ENCODE peak calls at places on chromosomes 2 and 18, in five cellular contexts. X is H1, C is RWPE1, G is IMR-90, S is AG10803. D is an unnamed sample.

GRCh38 chr18:55999641-56000040 is 411.6 kb upstream of the TCF4 start:
- DNase-seq in X (no peak), C (no peak), G (no peak), S (peak), D (no peak)

GRCh38 chr2:55014962-55015939 is 35.0 kb downstream of the RTN4 start:
- DNase-seq in X (no peak), C (peak), G (peak), S (peak), D (no peak)

GRCh38 chr18:36337679-36338419 is 40.3 kb downstream of the FHOD3 start:
- DNase-seq in X (no peak), C (no peak), G (no peak), S (no peak), D (no peak)

GRCh38 chr18:75116809-75117208 is 92.1 kb downstream of the PTGR3 start:
- DNase-seq in X (peak), C (no peak), G (no peak), S (no peak), D (no peak)

GRCh38 chr2:228642861-228643260 is 461.4 kb upstream of the SPHKAP start:
- DNase-seq in X (no peak), C (no peak), G (no peak), S (no peak), D (no peak)

GRCh38 chr18:52554180-52554579 is 214.2 kb downstream of the DCC start:
- DNase-seq in X (no peak), C (no peak), G (no peak), S (no peak), D (no peak)

GRCh38 chr2:25314514-25315315 is 27.0 kb downstream of the DNMT3A start:
- DNase-seq in X (peak), C (no peak), G (peak), S (no peak), D (no peak)

GRCh38 chr2:103135679-103136078 is 373.8 kb downstream of the TMEM182 start:
- DNase-seq in X (no peak), C (no peak), G (no peak), S (no peak), D (no peak)

GRCh38 chr18:28684746-28685145 is 507.8 kb upstream of the CDH2 start:
- DNase-seq in X (no peak), C (no peak), G (no peak), S (peak), D (no peak)

GRCh38 chr18:23231340-23232021 is 96.2 kb downstream of the CABLES1 start:
- DNase-seq in X (no peak), C (peak), G (peak), S (peak), D (no peak)

GRCh38 chr2:187509667-187510417 is 44.4 kb downstream of the TFPI start:
- DNase-seq in X (no peak), C (no peak), G (no peak), S (no peak), D (no peak)

GRCh38 chr2:96083064-96083889 is 33.1 kb downstream of the ADRA2B start:
- DNase-seq in X (peak), C (no peak), G (no peak), S (no peak), D (no peak)

GRCh38 chr2:88190808-88191721 is 20.9 kb downstream of the THNSL2 start:
- DNase-seq in X (peak), C (peak), G (peak), S (peak), D (peak)

GRCh38 chr2:229313591-229313990 is 42.5 kb upstream of the PID1 start:
- DNase-seq in X (no peak), C (peak), G (peak), S (peak), D (no peak)

GRCh38 chr2:108905176-108905575 is 83.8 kb downstream of the EDAR start:
- DNase-seq in X (no peak), C (no peak), G (no peak), S (no peak), D (no peak)

GRCh38 chr2:235088608-235089020 is 136.8 kb downstream of the SH3BP4 start:
- DNase-seq in X (no peak), C (no peak), G (no peak), S (peak), D (no peak)

GRCh38 chr2:112692496-112692911 is 28.3 kb upstream of the NT5DC4 start:
- DNase-seq in X (peak), C (peak), G (peak), S (peak), D (no peak)

GRCh38 chr2:128745946-128746345 is 427.3 kb upstream of the HS6ST1 start:
- DNase-seq in X (no peak), C (no peak), G (no peak), S (no peak), D (no peak)

GRCh38 chr2:74845217-74845751 is 11.4 kb downstream of the HK2 start:
- DNase-seq in X (peak), C (peak), G (peak), S (peak), D (no peak)

GRCh38 chr2:207148025-207148424 is 17.7 kb downstream of the KLF7 start:
- DNase-seq in X (no peak), C (no peak), G (peak), S (peak), D (no peak)

GRCh38 chr2:233115761-233116160 is 55.6 kb downstream of the INPP5D start:
- DNase-seq in X (no peak), C (no peak), G (no peak), S (no peak), D (no peak)

GRCh38 chr2:151251012-151251411 is 10.7 kb downstream of the RBM43 start:
- DNase-seq in X (no peak), C (no peak), G (peak), S (peak), D (no peak)

GRCh38 chr2:8584174-8585066 is 97.4 kb upstream of the ID2 start:
- DNase-seq in X (no peak), C (no peak), G (no peak), S (no peak), D (no peak)

GRCh38 chr2:75403991-75404428 is 156.7 kb downstream of the EVA1A start:
- DNase-seq in X (no peak), C (peak), G (peak), S (peak), D (no peak)

GRCh38 chr2:85269959-85270358 is 57.8 kb downstream of the TGOLN2 start:
- DNase-seq in X (no peak), C (no peak), G (peak), S (no peak), D (no peak)

GRCh38 chr2:201786471-201786870 is 5.7 kb upstream of the ALS2 start:
- DNase-seq in X (no peak), C (no peak), G (peak), S (peak), D (no peak)

GRCh38 chr18:60471652-60472051 is 99.1 kb upstream of the MC4R start:
- DNase-seq in X (no peak), C (no peak), G (no peak), S (peak), D (no peak)

GRCh38 chr2:225456619-225457260 is 57.2 kb downstream of the NYAP2 start:
- DNase-seq in X (no peak), C (no peak), G (no peak), S (no peak), D (no peak)

GRCh38 chr2:145751634-145752033 is 1231.7 kb upstream of the ZEB2 start:
- DNase-seq in X (no peak), C (no peak), G (peak), S (peak), D (no peak)

GRCh38 chr2:120442923-120443571 is 97.1 kb downstream of the INHBB start:
- DNase-seq in X (peak), C (no peak), G (no peak), S (no peak), D (no peak)

GRCh38 chr2:217899231-217900009 is 103.4 kb downstream of the TNS1 start:
- DNase-seq in X (peak), C (peak), G (peak), S (peak), D (no peak)

GRCh38 chr2:185608799-185609198 is 129.8 kb upstream of the FSIP2 start:
- DNase-seq in X (no peak), C (peak), G (no peak), S (no peak), D (no peak)

GRCh38 chr2:44267269-44268258 is 7.7 kb upstream of the SLC3A1 start:
- DNase-seq in X (no peak), C (no peak), G (no peak), S (peak), D (no peak)

GRCh38 chr18:58335223-58335622 is 291.2 kb downstream of the NEDD4L start:
- DNase-seq in X (no peak), C (no peak), G (no peak), S (no peak), D (no peak)

GRCh38 chr2:133843091-133843490 is 274.8 kb upstream of the NCKAP5 start:
- DNase-seq in X (no peak), C (no peak), G (peak), S (peak), D (no peak)

GRCh38 chr2:27021253-27021801 is 11.4 kb upstream of the TMEM214 start:
- DNase-seq in X (no peak), C (no peak), G (no peak), S (peak), D (no peak)

GRCh38 chr2:121790276-121790956 is 35.0 kb downstream of the TSN start:
- DNase-seq in X (no peak), C (peak), G (peak), S (peak), D (no peak)

GRCh38 chr2:174013310-174013751 is 48.2 kb upstream of the SP3 start:
- DNase-seq in X (no peak), C (no peak), G (no peak), S (peak), D (no peak)

GRCh38 chr2:16281451-16282330 is 341.3 kb downstream of the MYCN start:
- DNase-seq in X (peak), C (peak), G (no peak), S (no peak), D (peak)
- TF ChIP-seq CTCF in X (peak), C (no peak), G (no peak), S (no peak), D (peak)

DNA sequence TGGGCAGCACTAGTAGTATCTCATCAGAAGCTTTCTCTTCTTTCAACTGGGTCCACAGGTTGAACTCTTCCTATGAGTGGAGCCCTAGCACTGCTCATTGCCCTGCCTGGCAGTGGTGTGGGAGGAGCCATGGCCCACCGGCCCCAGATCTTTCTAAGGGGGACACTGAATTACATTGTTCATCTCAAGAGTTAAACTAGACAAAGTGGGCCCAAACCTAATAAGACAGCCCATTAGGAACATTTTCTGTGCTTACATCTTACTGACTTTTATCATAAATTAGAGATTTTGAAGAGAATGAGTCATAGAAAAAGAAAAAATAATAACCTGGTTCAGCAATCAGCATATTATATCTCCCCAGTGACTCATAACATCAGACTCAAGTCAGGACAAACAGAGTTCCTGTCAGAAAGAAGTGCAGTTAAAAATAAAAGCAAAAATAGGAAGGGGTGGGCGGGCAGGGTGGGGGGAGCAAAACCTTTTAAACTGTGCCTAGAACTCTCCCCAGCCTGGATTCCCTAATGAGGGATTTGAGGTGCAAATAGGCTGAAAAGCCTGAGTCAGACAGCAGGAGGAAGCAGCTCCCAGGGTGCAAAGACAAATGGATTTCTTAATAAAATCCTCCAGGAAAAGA is 161.6 kb upstream of the TRIB2 start:
- DNase-seq in X (no peak), C (peak), G (peak), S (peak), D (no peak)
- TF ChIP-seq CTCF in X (no peak), C (no peak), G (no peak), S (peak), D (no peak)

GRCh38 chr18:8480506-8481328 is 128.5 kb upstream of the RAB12 start:
- DNase-seq in X (no peak), C (peak), G (peak), S (peak), D (peak)
- TF ChIP-seq CTCF in X (no peak), C (peak), G (peak), S (peak), D (peak)

DNA sequence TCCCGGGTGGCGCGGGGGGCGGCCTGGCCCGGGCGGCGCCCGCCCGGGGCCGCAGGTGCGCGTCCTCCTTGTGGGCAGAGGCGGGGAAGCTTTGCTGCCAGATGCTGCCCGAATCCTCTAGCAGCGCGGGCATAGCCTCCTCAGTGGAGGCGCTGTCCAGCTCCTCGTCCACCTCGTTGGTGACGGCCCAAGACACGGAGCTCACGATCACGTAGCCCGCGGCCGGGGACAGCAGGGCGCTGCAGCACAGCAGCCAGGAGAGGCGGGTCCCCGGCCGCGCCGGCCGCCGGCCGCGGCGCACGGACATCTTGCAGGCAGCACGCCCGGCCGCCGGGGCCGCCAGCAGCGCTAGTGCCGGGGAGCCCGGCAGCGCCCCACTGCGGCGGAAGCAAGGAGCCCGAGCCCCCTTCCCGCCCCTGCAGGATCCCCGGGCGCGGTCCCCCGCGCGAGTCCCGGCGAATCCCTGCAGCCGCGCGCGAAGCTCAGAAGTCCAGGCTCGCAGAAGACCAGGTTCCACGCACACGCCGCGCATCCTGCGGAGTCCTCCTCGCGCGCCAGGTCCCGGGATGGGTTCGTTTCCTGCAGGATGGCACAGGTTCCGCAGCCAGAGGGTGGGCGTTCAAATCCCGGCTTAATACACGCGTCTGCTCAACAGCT is at the start of gene CREG2:
- DNase-seq in X (peak), C (peak), G (peak), S (peak), D (peak)
- TF ChIP-seq CTCF in X (peak), C (peak), G (peak), S (peak), D (peak)

GRCh38 chr2:127025357-127026062 is 81.4 kb downstream of the BIN1 start:
- DNase-seq in X (no peak), C (peak), G (peak), S (peak), D (peak)
- TF ChIP-seq CTCF in X (peak), C (peak), G (peak), S (peak), D (peak)

DNA sequence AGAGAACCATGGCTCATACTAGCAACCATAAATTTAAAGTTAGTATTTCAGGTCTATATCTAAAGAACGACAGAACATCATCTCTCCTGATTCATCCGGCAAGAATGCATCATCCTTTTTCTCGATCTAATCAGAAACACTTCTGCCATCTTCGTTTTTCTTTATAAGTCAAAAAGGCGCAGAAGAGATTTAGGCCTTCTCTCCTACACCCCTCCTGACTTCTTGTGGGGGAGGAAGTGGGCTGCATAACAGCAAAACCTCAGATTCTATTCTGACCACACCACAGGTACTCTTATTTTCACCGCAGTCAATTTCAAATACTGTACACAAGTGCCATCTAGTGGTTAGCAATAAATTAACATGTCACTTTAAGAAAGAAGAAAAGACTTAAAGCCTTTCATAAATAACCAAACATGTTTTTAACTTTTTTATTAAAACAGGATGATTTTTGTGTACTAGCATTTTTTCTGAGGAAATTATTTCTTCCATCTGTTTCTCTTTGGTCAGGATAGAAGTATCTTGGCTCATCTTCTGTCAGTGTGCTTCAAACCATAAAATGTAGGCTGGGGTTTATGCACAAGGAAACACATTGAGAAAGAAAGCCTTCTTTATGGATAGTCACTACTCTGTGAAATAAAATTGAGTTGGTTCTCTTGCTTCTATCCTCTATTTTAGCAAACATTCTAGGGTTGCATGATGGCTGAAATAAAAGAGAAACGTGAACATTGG is 48.3 kb upstream of the PIK3C3 start:
- DNase-seq in X (no peak), C (peak), G (peak), S (peak), D (no peak)
- TF ChIP-seq CTCF in X (no peak), C (peak), G (peak), S (peak), D (peak)

DNA sequence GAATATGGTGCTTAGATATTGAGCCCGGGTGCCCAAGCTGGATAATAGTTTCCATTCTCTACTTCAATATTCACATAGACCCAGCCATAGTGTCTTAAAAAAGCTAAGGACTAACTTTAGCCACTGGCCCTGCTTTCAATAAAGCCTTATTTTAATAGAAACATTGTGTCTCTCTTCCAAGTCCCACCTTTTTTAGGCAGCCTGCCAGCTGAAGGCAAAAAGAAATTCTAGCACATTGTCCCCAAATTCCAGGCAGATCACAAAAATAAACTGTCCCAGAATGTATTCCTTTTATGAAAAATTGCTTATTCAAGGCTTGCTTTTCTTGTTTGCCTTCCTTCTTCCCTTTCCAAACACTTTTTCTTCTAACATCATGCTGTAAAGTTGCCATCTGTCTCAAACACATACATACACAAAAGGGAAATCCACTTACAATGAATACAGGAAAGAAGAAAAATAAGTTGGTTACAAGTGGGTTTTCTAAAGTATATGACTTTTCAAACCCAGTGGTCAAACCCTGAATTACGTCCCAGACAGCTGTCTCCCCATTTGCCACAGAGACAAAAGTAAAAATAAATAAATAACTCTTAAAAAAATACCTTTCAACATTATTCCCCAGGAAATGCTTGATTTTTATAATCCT is 778.5 kb downstream of the BCL11A start:
- DNase-seq in X (no peak), C (no peak), G (no peak), S (no peak), D (no peak)
- TF ChIP-seq CTCF in X (no peak), C (no peak), G (no peak), S (no peak), D (no peak)

DNA sequence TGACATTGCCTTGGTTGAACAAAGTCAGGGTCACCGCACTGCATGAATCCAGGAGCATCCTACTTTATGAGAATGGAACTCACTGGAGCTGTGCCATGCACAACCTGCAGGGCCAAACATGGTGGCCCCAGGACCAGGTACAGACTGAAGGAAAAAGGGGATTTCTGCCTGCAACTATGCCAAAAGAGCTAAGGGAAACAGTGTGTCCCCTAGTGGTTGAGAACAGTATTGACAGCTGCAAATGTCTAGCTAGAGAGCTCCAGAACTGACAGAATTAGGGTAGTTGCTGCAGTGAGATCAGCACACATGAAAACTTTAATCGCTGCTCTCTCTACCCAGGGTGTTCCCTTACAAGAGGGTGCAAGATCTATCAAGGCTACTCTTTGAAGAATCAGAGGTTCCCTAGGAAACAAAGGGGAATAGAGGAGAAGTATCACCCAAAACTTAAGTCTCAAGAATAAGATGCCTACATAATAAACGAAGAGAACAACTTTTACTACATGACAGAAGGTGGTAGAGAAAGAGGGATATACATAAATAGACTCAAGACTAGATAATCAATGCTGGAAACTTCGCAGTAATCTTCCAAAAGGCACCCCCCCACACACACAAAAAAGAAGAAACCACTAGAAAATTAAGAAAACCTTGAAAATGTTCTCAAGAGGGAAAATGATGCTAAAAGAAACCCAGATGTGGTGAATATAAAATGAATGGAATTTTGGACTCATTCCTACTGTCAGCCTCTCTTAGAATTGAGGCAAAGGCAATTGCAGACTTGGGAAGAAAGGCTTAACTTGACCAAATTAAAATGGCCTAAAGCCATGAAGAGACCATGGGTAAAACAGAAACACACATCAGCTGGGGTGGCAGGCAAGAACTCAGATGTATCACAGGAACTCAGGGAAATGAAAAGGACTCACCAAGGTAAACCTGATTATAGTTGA is 43.7 kb upstream of the IHH start:
- DNase-seq in X (no peak), C (peak), G (peak), S (peak), D (peak)
- TF ChIP-seq CTCF in X (peak), C (peak), G (peak), S (peak), D (peak)